ENCODE peak calls at places on chromosomes 11 and 22, in four cellular contexts. One of them, this sample, is unnamed. For H3K4me1, the result is how much of the 10 kb centered on the place peaks cover.

GRCh38 chr22:46803031-46803880 is 40.8 kb downstream of the TBC1D22A start:
- DNase-seq in mammary epithelial cell: peak
- DNase-seq in heart right ventricle: peak
- DNase-seq in testis: peak
- DNase-seq in this sample: peak

GRCh38 chr11:96156379-96156722 is 186.6 kb downstream of the MAML2 start:
- DNase-seq in mammary epithelial cell: no peak
- DNase-seq in heart right ventricle: no peak
- DNase-seq in testis: no peak
- DNase-seq in this sample: no peak

GRCh38 chr11:287821-288327 is 1.1 kb upstream of the PGGHG start:
- DNase-seq in mammary epithelial cell: no peak
- DNase-seq in heart right ventricle: peak
- DNase-seq in testis: no peak
- DNase-seq in this sample: no peak

GRCh38 chr22:41775976-41776375 is 24.5 kb upstream of the CCDC134 start:
- DNase-seq in mammary epithelial cell: no peak
- DNase-seq in heart right ventricle: no peak
- DNase-seq in testis: no peak
- DNase-seq in this sample: no peak

GRCh38 chr11:79616392-79616831 is 175.6 kb upstream of the TENM4 start:
- DNase-seq in mammary epithelial cell: peak
- DNase-seq in heart right ventricle: no peak
- DNase-seq in testis: no peak
- DNase-seq in this sample: no peak

GRCh38 chr22:46568102-46568809 is 30.8 kb upstream of the CELSR1 start:
- DNase-seq in mammary epithelial cell: no peak
- DNase-seq in heart right ventricle: no peak
- DNase-seq in testis: no peak
- DNase-seq in this sample: no peak

GRCh38 chr11:89184021-89184420 is 6.3 kb downstream of the TYR start:
- DNase-seq in mammary epithelial cell: no peak
- DNase-seq in heart right ventricle: no peak
- DNase-seq in testis: no peak
- DNase-seq in this sample: no peak

GRCh38 chr11:132793831-132794230 is 738.5 kb downstream of the OPCML start:
- DNase-seq in mammary epithelial cell: no peak
- DNase-seq in heart right ventricle: no peak
- DNase-seq in testis: no peak
- DNase-seq in this sample: no peak

GRCh38 chr11:131372243-131372930 is 2.0 kb downstream of the NTM start:
- DNase-seq in mammary epithelial cell: no peak
- DNase-seq in heart right ventricle: no peak
- DNase-seq in testis: no peak
- DNase-seq in this sample: no peak

GRCh38 chr11:102798012-102798746 is at the start of gene MMP1:
- DNase-seq in mammary epithelial cell: peak
- DNase-seq in heart right ventricle: no peak
- DNase-seq in testis: no peak
- DNase-seq in this sample: no peak

GRCh38 chr22:33327348-33327860 is 269.2 kb upstream of the SYN3 start:
- DNase-seq in mammary epithelial cell: no peak
- DNase-seq in heart right ventricle: no peak
- DNase-seq in testis: no peak
- DNase-seq in this sample: no peak

GRCh38 chr11:44445500-44446340 is 119.7 kb upstream of the CD82 start:
- DNase-seq in mammary epithelial cell: peak
- DNase-seq in heart right ventricle: no peak
- DNase-seq in testis: no peak
- DNase-seq in this sample: peak

GRCh38 chr11:35190804-35191348 is 51.9 kb downstream of the CD44 start:
- DNase-seq in mammary epithelial cell: no peak
- DNase-seq in heart right ventricle: no peak
- DNase-seq in testis: no peak
- DNase-seq in this sample: no peak

GRCh38 chr11:19291064-19291463 is 50.3 kb upstream of the E2F8 start:
- DNase-seq in mammary epithelial cell: no peak
- DNase-seq in heart right ventricle: no peak
- DNase-seq in testis: no peak
- DNase-seq in this sample: no peak

GRCh38 chr11:102608699-102609098 is 16.4 kb downstream of the MMP20 start:
- DNase-seq in mammary epithelial cell: peak
- DNase-seq in heart right ventricle: no peak
- DNase-seq in testis: no peak
- DNase-seq in this sample: no peak

GRCh38 chr22:39927544-39927943 is 26.7 kb downstream of the GRAP2 start:
- DNase-seq in mammary epithelial cell: no peak
- DNase-seq in heart right ventricle: no peak
- DNase-seq in testis: no peak
- DNase-seq in this sample: no peak

GRCh38 chr11:105693075-105693474 is 83.2 kb downstream of the GRIA4 start:
- DNase-seq in mammary epithelial cell: no peak
- DNase-seq in heart right ventricle: no peak
- DNase-seq in testis: no peak
- DNase-seq in this sample: no peak

GRCh38 chr11:9760180-9760550 is 96.3 kb downstream of the SWAP70 start:
- DNase-seq in mammary epithelial cell: peak
- DNase-seq in heart right ventricle: peak
- DNase-seq in testis: peak
- DNase-seq in this sample: peak

GRCh38 chr11:133928628-133929059 is 28.1 kb downstream of the IGSF9B start:
- DNase-seq in mammary epithelial cell: peak
- DNase-seq in heart right ventricle: no peak
- DNase-seq in testis: no peak
- DNase-seq in this sample: peak

GRCh38 chr11:733072-733471 is 14.2 kb upstream of the TALDO1 start:
- DNase-seq in mammary epithelial cell: no peak
- DNase-seq in heart right ventricle: no peak
- DNase-seq in testis: no peak
- DNase-seq in this sample: no peak

GRCh38 chr11:7571640-7572000 is 57.8 kb downstream of the PPFIBP2 start:
- DNase-seq in mammary epithelial cell: peak
- DNase-seq in heart right ventricle: peak
- DNase-seq in testis: peak
- DNase-seq in this sample: peak

GRCh38 chr11:132994038-132994502 is 538.2 kb downstream of the OPCML start:
- DNase-seq in mammary epithelial cell: no peak
- DNase-seq in heart right ventricle: no peak
- DNase-seq in testis: no peak
- DNase-seq in this sample: no peak

GRCh38 chr11:119421941-119422504 is 949 bp downstream of the THY1 start:
- DNase-seq in mammary epithelial cell: no peak
- DNase-seq in heart right ventricle: no peak
- DNase-seq in testis: peak
- DNase-seq in this sample: no peak

GRCh38 chr11:28964811-28965210 is 856.6 kb downstream of the METTL15 start:
- DNase-seq in mammary epithelial cell: no peak
- DNase-seq in heart right ventricle: no peak
- DNase-seq in testis: no peak
- DNase-seq in this sample: no peak

GRCh38 chr11:34192481-34193401 is 87.3 kb downstream of the NAT10 start:
- DNase-seq in mammary epithelial cell: peak
- DNase-seq in heart right ventricle: peak
- DNase-seq in testis: peak
- DNase-seq in this sample: peak

GRCh38 chr11:87722756-87723599 is 452.3 kb downstream of the RAB38 start:
- DNase-seq in mammary epithelial cell: peak
- DNase-seq in heart right ventricle: no peak
- DNase-seq in testis: peak
- DNase-seq in this sample: no peak

DNA sequence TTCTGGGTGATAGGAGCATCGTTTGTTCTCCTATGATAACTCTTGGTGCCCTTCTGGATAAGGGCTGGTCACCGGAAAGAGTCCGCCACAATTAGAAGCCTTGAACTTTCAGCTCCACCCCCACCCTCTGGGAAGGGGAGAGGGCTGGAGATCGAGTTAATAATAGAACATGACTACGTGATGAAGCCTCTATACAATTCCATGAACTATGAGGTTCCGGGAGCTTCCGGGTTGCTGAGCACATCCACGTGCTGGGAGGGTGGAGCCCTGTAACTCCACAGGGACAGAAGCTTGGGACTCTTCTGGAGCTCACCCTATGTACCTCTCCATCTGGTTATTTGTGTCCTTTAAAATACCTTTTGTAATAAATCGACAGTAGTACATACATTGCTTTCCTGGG is 40.3 kb downstream of the ARHGAP42 start:
- DNase-seq in mammary epithelial cell: no peak
- DNase-seq in heart right ventricle: peak
- DNase-seq in testis: no peak
- DNase-seq in this sample: no peak
- H3K4me1 ChIP-seq in mammary epithelial cell: under half
- H3K4me1 ChIP-seq in heart right ventricle: under half
- H3K4me1 ChIP-seq in testis: under half
- H3K4me1 ChIP-seq in this sample: under half

DNA sequence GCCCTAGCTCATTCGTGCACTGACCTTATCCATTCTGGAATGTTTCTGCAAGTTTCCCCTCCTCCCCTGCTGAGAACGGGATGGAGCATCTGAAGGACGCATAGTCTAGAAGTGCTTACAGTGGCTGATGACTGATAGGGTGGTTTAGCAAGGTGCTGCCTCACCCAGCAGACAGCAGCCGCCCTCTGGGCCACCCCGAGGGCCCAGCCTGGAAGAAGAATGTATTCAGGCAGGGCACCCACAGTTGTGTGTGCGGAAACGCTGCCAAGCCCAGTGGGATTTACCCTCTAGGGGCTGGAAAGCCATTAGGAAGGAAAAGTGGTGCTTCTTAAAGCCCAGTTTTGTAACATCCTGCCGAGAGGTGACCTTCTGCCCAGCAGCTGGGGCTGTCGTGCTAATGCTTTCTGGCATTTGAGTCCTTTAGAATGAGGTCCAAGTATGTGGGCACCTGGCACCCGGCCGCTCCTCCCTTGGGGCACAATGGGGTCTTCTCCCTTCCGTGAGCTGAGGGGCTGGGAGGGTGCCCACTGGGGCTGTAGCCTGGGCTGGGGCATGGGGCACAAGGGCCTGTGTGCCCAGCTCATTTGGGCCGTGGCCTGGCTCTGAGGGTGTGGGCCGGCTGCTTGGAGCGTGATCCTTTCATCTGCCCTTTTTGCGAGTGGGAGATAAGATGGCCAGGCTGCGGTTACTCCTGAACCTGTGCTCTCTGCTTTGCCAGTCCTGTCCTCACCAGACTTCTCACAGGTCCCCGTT is 14.4 kb downstream of the FBLN1 start:
- DNase-seq in mammary epithelial cell: peak
- DNase-seq in heart right ventricle: no peak
- DNase-seq in testis: no peak
- DNase-seq in this sample: no peak
- H3K27ac ChIP-seq in mammary epithelial cell: peak
- H3K27ac ChIP-seq in heart right ventricle: no peak
- H3K27ac ChIP-seq in testis: no peak
- H3K27ac ChIP-seq in this sample: peak

DNA sequence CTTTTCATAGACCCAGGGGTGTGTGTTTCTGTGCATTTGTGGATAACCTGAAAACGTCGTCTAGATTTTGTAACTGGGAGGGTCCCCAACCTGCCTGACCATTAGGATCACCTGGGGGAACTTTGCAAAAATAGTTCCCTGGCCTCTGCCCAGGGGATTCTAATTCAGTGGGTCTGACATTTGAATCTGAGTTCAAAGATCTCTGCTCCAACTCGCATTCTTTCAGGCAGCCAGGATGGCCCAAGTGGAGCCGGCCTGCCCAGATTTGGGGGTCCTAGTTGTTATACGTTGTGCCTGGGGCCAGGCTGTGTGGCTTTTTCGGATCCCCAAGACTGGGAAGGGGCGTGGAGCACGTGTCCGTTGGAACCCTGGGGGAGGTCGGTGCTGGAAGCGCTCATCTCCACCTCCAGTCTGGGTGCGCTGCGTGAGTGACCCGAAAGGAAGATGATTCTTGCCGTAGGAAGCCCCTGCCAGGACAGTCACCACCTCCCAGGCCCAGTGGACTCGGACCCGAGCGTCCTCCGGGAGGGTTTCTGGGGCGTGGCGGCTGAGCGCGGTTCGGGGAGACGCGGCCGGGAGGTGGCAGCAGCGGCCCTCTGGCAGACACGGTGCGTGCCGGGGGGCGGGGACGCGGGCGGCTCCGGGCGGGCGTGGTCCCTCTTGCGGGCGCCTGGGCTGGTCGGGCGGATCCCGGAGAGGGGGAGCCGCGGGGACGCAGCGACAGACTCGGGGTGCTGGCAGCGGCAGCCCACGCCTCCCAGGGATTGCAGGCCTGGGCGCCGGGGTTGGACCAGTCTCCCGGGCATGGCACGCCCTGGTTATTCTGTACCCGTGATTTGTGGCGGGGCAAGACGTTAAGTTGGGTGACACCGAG is 29.2 kb upstream of the PLET1 start:
- DNase-seq in mammary epithelial cell: peak
- DNase-seq in heart right ventricle: peak
- DNase-seq in testis: peak
- DNase-seq in this sample: peak
- TF ChIP-seq CTCF in mammary epithelial cell: peak
- TF ChIP-seq CTCF in heart right ventricle: peak
- TF ChIP-seq CTCF in testis: no peak
- TF ChIP-seq CTCF in this sample: peak

DNA sequence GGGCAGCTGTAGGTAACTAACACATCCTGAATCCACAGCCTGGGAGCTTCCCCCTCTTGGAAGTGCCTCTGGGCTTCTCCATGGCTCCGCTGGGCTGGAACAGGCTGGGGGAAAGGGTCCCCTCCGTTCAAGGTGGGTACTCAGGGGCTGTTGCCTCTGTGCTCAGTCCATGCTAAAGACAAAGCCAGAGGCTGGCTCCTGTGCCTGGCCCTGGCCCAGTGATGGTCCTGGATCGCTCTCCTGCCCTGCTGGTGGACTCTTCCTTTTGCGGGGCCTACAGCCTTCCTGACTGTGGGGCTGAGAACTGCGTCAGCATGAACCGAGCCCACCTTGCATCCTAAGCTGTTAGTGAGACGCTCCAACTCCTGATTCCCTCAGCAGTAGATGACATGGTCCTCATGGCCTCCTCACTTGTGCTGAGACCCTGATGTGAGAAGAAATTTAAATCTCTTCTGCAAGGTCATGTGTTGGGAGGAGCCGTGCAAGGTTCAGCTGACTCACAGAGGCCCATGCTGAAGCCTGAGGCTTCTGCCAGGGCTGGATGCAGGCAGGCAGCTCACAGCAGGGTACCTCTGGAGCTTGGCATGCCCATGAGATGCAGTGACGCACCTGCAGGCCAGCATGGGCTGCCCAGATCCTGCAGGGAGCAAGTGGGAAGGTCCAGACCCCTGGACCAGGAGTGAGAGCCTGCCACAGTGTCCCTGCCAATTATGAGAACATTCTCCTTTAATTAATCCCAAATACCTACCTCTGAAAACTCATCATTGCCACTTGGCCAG is 1285.5 kb downstream of the TBC1D22A start:
- DNase-seq in mammary epithelial cell: no peak
- DNase-seq in heart right ventricle: no peak
- DNase-seq in testis: no peak
- DNase-seq in this sample: no peak
- H3K4me1 ChIP-seq in mammary epithelial cell: under half
- H3K4me1 ChIP-seq in heart right ventricle: under half
- H3K4me1 ChIP-seq in testis: under half
- H3K4me1 ChIP-seq in this sample: under half

This sample was measured in breast epithelium.